ENCODE peak calls at places on chromosomes 6 and 20, in ten cellular contexts. One of them, this sample, is unnamed.

GRCh38 chr6:132919476-132919875 is 105.1 kb downstream of the RPS12 start:
- DNase-seq in hepatocyte: peak; percentile 59
- DNase-seq in ascending aorta: peak; percentile 65
- DNase-seq in stomach: peak; percentile 60
- DNase-seq in A549: no peak
- DNase-seq in GM06990: no peak
- DNase-seq in right lobe of liver: no peak
- DNase-seq in cardiac fibroblast: peak; percentile 92
- DNase-seq in CD8-positive, alpha-beta T cell: no peak
- DNase-seq in left ventricle myocardium inferior: peak; percentile 69
- DNase-seq in this sample: peak; percentile 89

GRCh38 chr20:53291548-53291947 is 302.1 kb downstream of the ZNF217 start:
- DNase-seq in stomach: no peak
- DNase-seq in ascending aorta: no peak
- DNase-seq in right lobe of liver: no peak
- DNase-seq in GM06990: no peak
- DNase-seq in CD8-positive, alpha-beta T cell: no peak
- DNase-seq in A549: no peak
- DNase-seq in hepatocyte: no peak
- DNase-seq in left ventricle myocardium inferior: no peak
- DNase-seq in cardiac fibroblast: no peak
- DNase-seq in this sample: no peak

GRCh38 chr20:40689100-40689942 is at the start of gene MAFB:
- DNase-seq in left ventricle myocardium inferior: peak; percentile 95
- DNase-seq in ascending aorta: peak; percentile 97
- DNase-seq in stomach: peak; percentile 88
- DNase-seq in A549: peak; percentile 27
- DNase-seq in hepatocyte: peak; percentile 96
- DNase-seq in right lobe of liver: peak; percentile 96
- DNase-seq in cardiac fibroblast: peak; percentile 82
- DNase-seq in CD8-positive, alpha-beta T cell: no peak
- DNase-seq in GM06990: peak; percentile 81
- DNase-seq in this sample: peak; percentile 89

GRCh38 chr20:52590100-52590499 is 382.1 kb upstream of the TSHZ2 start:
- DNase-seq in right lobe of liver: no peak
- DNase-seq in left ventricle myocardium inferior: no peak
- DNase-seq in cardiac fibroblast: no peak
- DNase-seq in GM06990: no peak
- DNase-seq in hepatocyte: no peak
- DNase-seq in CD8-positive, alpha-beta T cell: no peak
- DNase-seq in A549: no peak
- DNase-seq in stomach: no peak
- DNase-seq in ascending aorta: no peak
- DNase-seq in this sample: no peak

GRCh38 chr6:151284012-151284411 is 44.2 kb downstream of the AKAP12 start:
- DNase-seq in left ventricle myocardium inferior: no peak
- DNase-seq in cardiac fibroblast: no peak
- DNase-seq in hepatocyte: no peak
- DNase-seq in CD8-positive, alpha-beta T cell: no peak
- DNase-seq in right lobe of liver: no peak
- DNase-seq in stomach: no peak
- DNase-seq in GM06990: peak; percentile 41
- DNase-seq in A549: no peak
- DNase-seq in ascending aorta: no peak
- DNase-seq in this sample: no peak

GRCh38 chr6:81752969-81753708 is 658 bp upstream of the TENT5A start:
- DNase-seq in A549: peak; percentile 70
- DNase-seq in right lobe of liver: peak; percentile 97
- DNase-seq in ascending aorta: peak; percentile 96
- DNase-seq in stomach: peak; percentile 95
- DNase-seq in CD8-positive, alpha-beta T cell: peak; percentile 80
- DNase-seq in hepatocyte: peak; percentile 96
- DNase-seq in cardiac fibroblast: peak; percentile 89
- DNase-seq in GM06990: peak; percentile 64
- DNase-seq in left ventricle myocardium inferior: peak; percentile 96
- DNase-seq in this sample: peak; percentile 95

GRCh38 chr6:157045831-157046454 is 268.8 kb downstream of the ARID1B start:
- DNase-seq in A549: peak; percentile 31
- DNase-seq in cardiac fibroblast: peak; percentile 76
- DNase-seq in right lobe of liver: no peak
- DNase-seq in CD8-positive, alpha-beta T cell: no peak
- DNase-seq in stomach: no peak
- DNase-seq in hepatocyte: peak; percentile 48
- DNase-seq in GM06990: no peak
- DNase-seq in left ventricle myocardium inferior: no peak
- DNase-seq in ascending aorta: no peak
- DNase-seq in this sample: peak; percentile 81

GRCh38 chr6:15547379-15547778 is 115.4 kb downstream of the DTNBP1 start:
- DNase-seq in cardiac fibroblast: no peak
- DNase-seq in CD8-positive, alpha-beta T cell: no peak
- DNase-seq in ascending aorta: no peak
- DNase-seq in hepatocyte: no peak
- DNase-seq in right lobe of liver: no peak
- DNase-seq in GM06990: no peak
- DNase-seq in left ventricle myocardium inferior: no peak
- DNase-seq in A549: no peak
- DNase-seq in stomach: no peak
- DNase-seq in this sample: no peak

GRCh38 chr6:39269971-39270370 is 40.7 kb upstream of the KCNK5 start:
- DNase-seq in stomach: no peak
- DNase-seq in left ventricle myocardium inferior: no peak
- DNase-seq in hepatocyte: peak; percentile 34
- DNase-seq in ascending aorta: no peak
- DNase-seq in right lobe of liver: no peak
- DNase-seq in cardiac fibroblast: no peak
- DNase-seq in GM06990: no peak
- DNase-seq in A549: no peak
- DNase-seq in CD8-positive, alpha-beta T cell: no peak
- DNase-seq in this sample: no peak

GRCh38 chr6:119686240-119686639 is 336.7 kb upstream of the MAN1A1 start:
- DNase-seq in right lobe of liver: no peak
- DNase-seq in GM06990: no peak
- DNase-seq in A549: no peak
- DNase-seq in left ventricle myocardium inferior: no peak
- DNase-seq in stomach: no peak
- DNase-seq in ascending aorta: no peak
- DNase-seq in cardiac fibroblast: no peak
- DNase-seq in CD8-positive, alpha-beta T cell: no peak
- DNase-seq in hepatocyte: no peak
- DNase-seq in this sample: no peak

GRCh38 chr6:119535332-119535731 is 185.8 kb upstream of the MAN1A1 start:
- DNase-seq in right lobe of liver: no peak
- DNase-seq in CD8-positive, alpha-beta T cell: no peak
- DNase-seq in ascending aorta: no peak
- DNase-seq in cardiac fibroblast: no peak
- DNase-seq in A549: no peak
- DNase-seq in left ventricle myocardium inferior: no peak
- DNase-seq in stomach: no peak
- DNase-seq in GM06990: peak; percentile 15
- DNase-seq in hepatocyte: no peak
- DNase-seq in this sample: no peak

DNA sequence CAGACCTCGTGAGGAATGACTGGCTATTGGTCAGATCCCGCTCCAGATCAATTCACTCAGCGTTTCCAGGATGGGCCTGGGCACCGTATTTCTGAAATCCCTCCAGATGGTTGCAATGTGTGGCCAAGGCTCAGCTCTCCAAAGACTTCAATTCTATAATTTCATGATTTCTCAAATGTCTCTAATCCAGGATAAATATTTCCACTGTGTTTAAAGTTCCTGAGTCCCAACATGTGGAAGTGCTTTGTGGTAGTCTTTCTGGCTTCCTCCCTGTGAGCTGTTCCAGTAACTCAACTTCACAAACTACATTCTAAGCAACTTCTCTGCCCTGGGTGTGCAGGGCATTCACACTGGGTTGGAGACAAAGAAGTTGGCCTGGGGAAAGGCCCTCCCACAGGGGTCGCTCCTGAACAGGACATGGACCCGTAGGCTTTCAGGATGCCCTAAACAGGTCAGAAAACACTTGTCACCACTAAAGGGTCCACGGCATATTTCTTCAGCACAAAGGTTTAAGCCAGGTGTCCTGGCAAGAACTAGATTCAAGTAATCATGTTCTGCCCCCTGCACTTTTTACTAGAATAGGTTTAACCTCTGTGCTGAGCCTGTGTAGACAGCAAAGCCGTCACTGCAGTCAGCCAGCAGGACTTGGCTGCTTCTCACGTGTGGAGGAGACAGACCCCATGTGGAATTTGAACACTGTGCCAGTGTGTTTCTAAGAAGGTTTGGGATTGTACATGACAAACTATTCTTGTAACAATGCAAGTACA is 212.0 kb downstream of the WDR27 start:
- DNase-seq in A549: no peak
- DNase-seq in hepatocyte: no peak
- DNase-seq in ascending aorta: no peak
- DNase-seq in cardiac fibroblast: no peak
- DNase-seq in right lobe of liver: no peak
- DNase-seq in left ventricle myocardium inferior: no peak
- DNase-seq in stomach: no peak
- DNase-seq in GM06990: no peak
- DNase-seq in CD8-positive, alpha-beta T cell: no peak
- DNase-seq in this sample: peak; percentile 89
- TF ChIP-seq CTCF in A549: no peak
- TF ChIP-seq CTCF in hepatocyte: no peak
- TF ChIP-seq CTCF in ascending aorta: no peak
- TF ChIP-seq CTCF in cardiac fibroblast: no peak
- TF ChIP-seq CTCF in right lobe of liver: no peak
- TF ChIP-seq CTCF in left ventricle myocardium inferior: no peak
- TF ChIP-seq CTCF in stomach: no peak
- TF ChIP-seq CTCF in GM06990: no peak
- TF ChIP-seq CTCF in CD8-positive, alpha-beta T cell: no peak
- TF ChIP-seq CTCF in this sample: peak; percentile 32

GRCh38 chr6:109580519-109580918 is 97.5 kb upstream of the ZBTB24 start:
- DNase-seq in hepatocyte: no peak
- DNase-seq in right lobe of liver: no peak
- DNase-seq in A549: no peak
- DNase-seq in ascending aorta: no peak
- DNase-seq in cardiac fibroblast: peak; percentile 73
- DNase-seq in GM06990: no peak
- DNase-seq in CD8-positive, alpha-beta T cell: no peak
- DNase-seq in stomach: no peak
- DNase-seq in left ventricle myocardium inferior: no peak
- DNase-seq in this sample: no peak
- H3K4me3 ChIP-seq in hepatocyte: no peak overlapping the region
- H3K4me3 ChIP-seq in right lobe of liver: no peak overlapping the region
- H3K4me3 ChIP-seq in A549: no peak overlapping the region
- H3K4me3 ChIP-seq in ascending aorta: no peak overlapping the region
- H3K4me3 ChIP-seq in cardiac fibroblast: no peak overlapping the region
- H3K4me3 ChIP-seq in GM06990: no peak overlapping the region
- H3K4me3 ChIP-seq in CD8-positive, alpha-beta T cell: no peak overlapping the region
- H3K4me3 ChIP-seq in stomach: no peak overlapping the region
- H3K4me3 ChIP-seq in left ventricle myocardium inferior: no peak overlapping the region
- H3K4me3 ChIP-seq in this sample: no peak overlapping the region

DNA sequence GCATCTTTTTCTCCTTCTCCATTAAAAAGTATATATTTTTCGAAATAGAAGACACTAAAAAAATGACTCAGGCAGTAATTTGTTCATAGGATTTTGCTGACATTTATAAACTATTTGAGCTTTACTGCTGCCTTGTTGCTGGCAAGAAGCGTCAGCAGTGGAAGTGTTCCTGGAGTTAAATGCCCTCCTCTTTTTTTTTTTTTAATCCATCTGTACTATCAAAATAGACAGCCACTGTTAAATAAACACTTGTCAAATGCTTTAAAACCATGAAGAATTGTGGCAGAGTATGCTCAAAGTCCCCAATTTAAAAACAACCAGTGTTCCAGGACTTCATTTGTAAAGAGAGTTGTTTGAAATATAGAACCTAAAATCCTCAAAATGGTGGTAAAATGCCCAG is 253.8 kb downstream of the NKAIN2 start:
- DNase-seq in left ventricle myocardium inferior: no peak
- DNase-seq in hepatocyte: no peak
- DNase-seq in GM06990: no peak
- DNase-seq in CD8-positive, alpha-beta T cell: no peak
- DNase-seq in cardiac fibroblast: no peak
- DNase-seq in A549: no peak
- DNase-seq in stomach: no peak
- DNase-seq in ascending aorta: no peak
- DNase-seq in right lobe of liver: no peak
- DNase-seq in this sample: no peak
- TF ChIP-seq CTCF in left ventricle myocardium inferior: no peak
- TF ChIP-seq CTCF in hepatocyte: no peak
- TF ChIP-seq CTCF in GM06990: no peak
- TF ChIP-seq CTCF in CD8-positive, alpha-beta T cell: no peak
- TF ChIP-seq CTCF in cardiac fibroblast: no peak
- TF ChIP-seq CTCF in A549: no peak
- TF ChIP-seq CTCF in stomach: no peak
- TF ChIP-seq CTCF in ascending aorta: no peak
- TF ChIP-seq CTCF in right lobe of liver: no peak
- TF ChIP-seq CTCF in this sample: no peak

GRCh38 chr6:68728124-68728523 is 93.0 kb downstream of the ADGRB3 start:
- DNase-seq in ascending aorta: no peak
- DNase-seq in GM06990: no peak
- DNase-seq in stomach: no peak
- DNase-seq in right lobe of liver: no peak
- DNase-seq in hepatocyte: no peak
- DNase-seq in left ventricle myocardium inferior: no peak
- DNase-seq in CD8-positive, alpha-beta T cell: no peak
- DNase-seq in cardiac fibroblast: peak; percentile 21
- DNase-seq in A549: no peak
- DNase-seq in this sample: no peak

GRCh38 chr6:68728580-68728979 is 93.5 kb downstream of the ADGRB3 start:
- DNase-seq in stomach: no peak
- DNase-seq in A549: no peak
- DNase-seq in right lobe of liver: no peak
- DNase-seq in left ventricle myocardium inferior: no peak
- DNase-seq in GM06990: no peak
- DNase-seq in hepatocyte: peak; percentile 6
- DNase-seq in cardiac fibroblast: no peak
- DNase-seq in ascending aorta: no peak
- DNase-seq in CD8-positive, alpha-beta T cell: no peak
- DNase-seq in this sample: no peak

GRCh38 chr6:68727699-68728098 is 92.6 kb downstream of the ADGRB3 start:
- DNase-seq in left ventricle myocardium inferior: no peak
- DNase-seq in ascending aorta: no peak
- DNase-seq in stomach: no peak
- DNase-seq in A549: no peak
- DNase-seq in hepatocyte: no peak
- DNase-seq in GM06990: no peak
- DNase-seq in CD8-positive, alpha-beta T cell: no peak
- DNase-seq in cardiac fibroblast: no peak
- DNase-seq in right lobe of liver: no peak
- DNase-seq in this sample: no peak

GRCh38 chr6:68726307-68726706 is 91.2 kb downstream of the ADGRB3 start:
- DNase-seq in A549: no peak
- DNase-seq in left ventricle myocardium inferior: no peak
- DNase-seq in right lobe of liver: no peak
- DNase-seq in ascending aorta: no peak
- DNase-seq in GM06990: no peak
- DNase-seq in stomach: no peak
- DNase-seq in hepatocyte: no peak
- DNase-seq in cardiac fibroblast: no peak
- DNase-seq in CD8-positive, alpha-beta T cell: no peak
- DNase-seq in this sample: no peak

DNA sequence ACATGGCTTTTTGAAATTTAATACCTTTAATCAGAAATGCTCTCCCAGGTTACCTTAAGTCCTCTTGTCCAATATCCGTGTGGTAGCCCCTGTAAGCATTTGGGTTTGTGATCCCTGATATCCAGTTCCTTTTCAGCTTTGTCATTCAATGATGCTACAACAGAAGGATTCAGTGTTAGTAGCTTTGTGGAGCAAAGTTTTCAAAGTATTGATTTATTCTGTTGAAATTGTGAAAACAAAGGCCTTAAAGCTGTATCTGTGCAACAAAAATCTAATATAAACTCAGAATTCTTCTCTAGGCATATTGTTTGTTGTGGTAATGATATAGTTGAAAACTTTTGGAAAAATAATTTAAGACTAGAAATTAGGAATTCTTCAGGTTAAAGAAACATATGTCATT is 91.9 kb downstream of the ADGRB3 start:
- DNase-seq in right lobe of liver: no peak
- DNase-seq in hepatocyte: no peak
- DNase-seq in GM06990: no peak
- DNase-seq in CD8-positive, alpha-beta T cell: no peak
- DNase-seq in stomach: no peak
- DNase-seq in ascending aorta: no peak
- DNase-seq in left ventricle myocardium inferior: no peak
- DNase-seq in cardiac fibroblast: no peak
- DNase-seq in A549: no peak
- DNase-seq in this sample: no peak
- H3K4me3 ChIP-seq in right lobe of liver: no peak overlapping the region
- H3K4me3 ChIP-seq in hepatocyte: no peak overlapping the region
- H3K4me3 ChIP-seq in GM06990: no peak overlapping the region
- H3K4me3 ChIP-seq in CD8-positive, alpha-beta T cell: no peak overlapping the region
- H3K4me3 ChIP-seq in stomach: no peak overlapping the region
- H3K4me3 ChIP-seq in ascending aorta: no peak overlapping the region
- H3K4me3 ChIP-seq in left ventricle myocardium inferior: no peak overlapping the region
- H3K4me3 ChIP-seq in cardiac fibroblast: no peak overlapping the region
- H3K4me3 ChIP-seq in A549: no peak overlapping the region
- H3K4me3 ChIP-seq in this sample: no peak overlapping the region

This sample was measured in AG10803.